ENCODE peak calls at places on chromosomes 16 and 17, in eight cellular contexts. C is heart right ventricle; Z is AG10803; G is Caco-2; A is CD4-positive, alpha-beta T cell; K is upper lobe of left lung; B is MCF 10A; J is Calu3. I is an unnamed sample.

GRCh38 chr16:19138601-19139000 is 24.8 kb downstream of the ITPRIPL2 start:
- DNase-seq in Z (peak), K (no peak), G (no peak), A (no peak), J (peak), B (peak), C (peak), I (peak)

GRCh38 chr17:7479389-7480192 is at the start of gene ZBTB4:
- DNase-seq in K (peak), J (peak), Z (peak), A (peak), G (peak), C (peak), B (no peak), I (peak)

GRCh38 chr16:27382187-27382855 is 19.7 kb upstream of the IL21R start:
- DNase-seq in G (no peak), J (no peak), B (no peak), A (no peak), C (no peak), Z (no peak), K (no peak), I (no peak)

GRCh38 chr17:27600471-27600870 is 30.5 kb upstream of the LGALS9 start:
- DNase-seq in Z (peak), B (no peak), A (no peak), C (no peak), K (no peak), J (no peak), G (no peak), I (no peak)

GRCh38 chr17:5282639-5283217 is 644 bp downstream of the RABEP1 start:
- DNase-seq in B (peak), C (peak), J (peak), G (no peak), K (no peak), Z (no peak), A (no peak), I (no peak)

GRCh38 chr17:2343421-2343820 is 6.1 kb downstream of the SGSM2 start:
- DNase-seq in C (no peak), Z (no peak), J (no peak), A (no peak), B (peak), G (no peak), K (no peak), I (no peak)

GRCh38 chr17:38428150-38428642 is at the start of gene ARHGAP23:
- DNase-seq in C (peak), K (peak), A (peak), B (peak), Z (peak), G (no peak), J (peak), I (peak)

GRCh38 chr16:52149003-52149402 is 397.9 kb downstream of the TOX3 start:
- DNase-seq in C (no peak), G (no peak), K (no peak), A (no peak), B (no peak), Z (no peak), J (no peak), I (no peak)

GRCh38 chr17:74455025-74455585 is 11.3 kb upstream of the CD300A start:
- DNase-seq in A (no peak), K (no peak), G (no peak), C (peak), Z (no peak), J (no peak), B (no peak), I (peak)

GRCh38 chr17:50533720-50534148 is 1.2 kb downstream of the EPN3 start:
- DNase-seq in Z (peak), J (peak), C (peak), G (no peak), A (no peak), B (no peak), K (peak), I (no peak)

GRCh38 chr17:5780476-5780875 is 196.2 kb upstream of the NLRP1 start:
- DNase-seq in C (no peak), G (no peak), A (no peak), K (no peak), Z (peak), J (no peak), B (peak), I (no peak)

GRCh38 chr17:66386789-66387351 is 84.5 kb downstream of the PRKCA start:
- DNase-seq in A (no peak), K (no peak), J (peak), Z (no peak), B (no peak), G (peak), C (no peak), I (no peak)

GRCh38 chr17:21213491-21214014 is 408 bp downstream of the TMEM11 start:
- DNase-seq in G (peak), B (no peak), J (peak), K (peak), C (no peak), Z (no peak), A (no peak), I (peak)

GRCh38 chr16:56549744-56550385 is 15.0 kb upstream of the MT4 start:
- DNase-seq in A (no peak), K (no peak), Z (no peak), J (no peak), G (no peak), C (no peak), B (no peak), I (no peak)

GRCh38 chr17:32283745-32284207 is 18.1 kb downstream of the RHBDL3 start:
- DNase-seq in Z (peak), C (no peak), B (no peak), K (peak), J (no peak), G (no peak), A (no peak), I (peak)

GRCh38 chr16:13332713-13333255 is 431.4 kb downstream of the SHISA9 start:
- DNase-seq in J (no peak), Z (no peak), C (no peak), K (no peak), A (no peak), G (no peak), B (no peak), I (no peak)

GRCh38 chr16:89407925-89408300 is 82.4 kb downstream of the ANKRD11 start:
- DNase-seq in G (no peak), C (no peak), B (no peak), Z (peak), J (no peak), K (no peak), A (no peak), I (no peak)

GRCh38 chr17:45784583-45785372 is 658 bp downstream of the CRHR1 start:
- DNase-seq in C (peak), G (no peak), K (peak), A (peak), J (peak), B (no peak), Z (no peak), I (peak)

GRCh38 chr16:11792404-11793260 is 4.4 kb downstream of the ZC3H7A start:
- DNase-seq in C (no peak), K (no peak), G (no peak), J (no peak), A (no peak), Z (no peak), B (no peak), I (no peak)

GRCh38 chr17:7613769-7614421 is 802 bp downstream of the FXR2 start:
- DNase-seq in K (no peak), Z (peak), C (no peak), B (peak), G (no peak), A (no peak), J (no peak), I (no peak)

GRCh38 chr16:29760567-29761279 is 14.9 kb upstream of the C16orf54 start:
- DNase-seq in K (no peak), J (no peak), C (no peak), G (peak), Z (no peak), B (no peak), A (no peak), I (peak)

GRCh38 chr16:62036101-62036806 is at the start of gene CDH8:
- DNase-seq in G (no peak), J (no peak), C (no peak), K (peak), Z (peak), B (no peak), A (no peak), I (peak)

GRCh38 chr16:49918257-49918656 is 62.3 kb upstream of the ZNF423 start:
- DNase-seq in C (no peak), A (no peak), B (no peak), Z (no peak), K (no peak), J (no peak), G (no peak), I (no peak)

GRCh38 chr17:57138956-57139576 is 54.0 kb downstream of the AKAP1 start:
- DNase-seq in B (peak), G (no peak), Z (no peak), C (no peak), A (no peak), J (no peak), K (no peak), I (no peak)

GRCh38 chr16:12211870-12212690 is 235.5 kb downstream of the SNX29 start:
- DNase-seq in Z (no peak), J (peak), A (no peak), B (no peak), C (no peak), K (no peak), G (peak), I (no peak)

GRCh38 chr17:69560987-69561441 is 146.5 kb downstream of the MAP2K6 start:
- DNase-seq in C (no peak), B (no peak), J (no peak), G (no peak), A (no peak), K (no peak), Z (peak), I (no peak)

GRCh38 chr17:7380321-7380720 is 568 bp upstream of the TNK1 start:
- DNase-seq in J (no peak), G (no peak), B (peak), K (no peak), C (peak), Z (peak), A (no peak), I (no peak)

GRCh38 chr16:82535262-82535661 is 91.5 kb upstream of the CDH13 start:
- DNase-seq in J (no peak), G (no peak), B (no peak), K (no peak), Z (no peak), C (no peak), A (no peak), I (no peak)

GRCh38 chr16:14320406-14320805 is 249.3 kb downstream of the MRTFB start:
- DNase-seq in B (no peak), A (no peak), J (no peak), K (no peak), Z (no peak), C (no peak), G (no peak), I (no peak)

GRCh38 chr16:87054856-87055255 is 262.3 kb downstream of the C16orf95 start:
- DNase-seq in G (peak), A (no peak), J (no peak), K (no peak), C (no peak), B (no peak), Z (no peak), I (no peak)

GRCh38 chr16:87054154-87054553 is 263.0 kb downstream of the C16orf95 start:
- DNase-seq in Z (no peak), C (no peak), B (no peak), A (no peak), J (no peak), K (no peak), G (no peak), I (no peak)

GRCh38 chr16:87051526-87052320 is 265.5 kb downstream of the C16orf95 start:
- DNase-seq in A (no peak), K (no peak), Z (no peak), J (no peak), C (no peak), B (no peak), G (no peak), I (no peak)

GRCh38 chr16:87052506-87052905 is 264.7 kb downstream of the C16orf95 start:
- DNase-seq in Z (peak), A (no peak), J (no peak), B (no peak), G (no peak), K (no peak), C (no peak), I (no peak)

DNA sequence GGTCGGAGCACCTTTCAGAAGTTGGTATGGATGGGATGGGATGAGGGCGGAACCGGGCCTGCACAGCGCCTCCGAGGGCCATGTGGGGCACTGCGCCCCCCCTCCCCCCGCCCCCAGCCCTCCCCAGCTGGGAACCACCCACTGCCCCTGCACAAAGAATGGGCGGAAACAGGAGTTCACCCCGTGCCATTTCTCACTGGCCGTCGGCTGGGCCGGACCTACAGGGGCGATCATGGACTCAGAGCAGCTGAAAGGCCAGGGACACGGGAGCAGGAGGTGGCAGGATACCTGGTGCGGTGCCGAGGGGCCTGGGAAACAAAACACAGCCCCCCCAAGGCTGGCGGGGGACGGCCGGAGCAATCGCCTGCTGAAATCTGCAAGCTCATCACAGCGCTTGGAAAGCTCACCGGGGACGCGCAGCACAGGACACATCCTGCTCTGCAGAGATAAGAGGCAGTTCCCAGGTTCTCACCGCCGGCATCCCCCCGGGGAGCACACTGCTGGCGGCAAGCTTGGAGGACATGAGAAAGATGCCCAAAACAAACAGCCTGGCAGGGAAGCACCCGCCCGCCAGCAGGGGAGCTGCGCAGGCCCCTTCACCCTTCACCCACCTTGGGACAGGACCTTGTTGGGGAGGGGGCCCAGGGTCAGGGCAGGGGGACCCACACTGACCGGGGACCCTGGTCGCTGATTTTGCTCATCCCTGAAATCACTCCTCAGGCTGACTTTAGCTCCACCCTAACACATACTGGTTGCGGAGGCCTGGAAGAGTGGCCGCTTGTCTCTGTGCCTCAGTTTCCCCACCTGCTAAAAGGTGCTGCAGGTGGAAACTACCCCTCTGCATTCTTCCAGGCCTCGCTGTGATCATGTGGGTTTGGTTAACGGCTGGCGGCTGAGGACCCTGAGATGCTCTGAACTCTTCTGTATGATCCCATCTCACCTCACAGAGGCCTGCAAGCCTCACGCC is 263.9 kb downstream of the C16orf95 start:
- DNase-seq in Z (no peak), A (no peak), G (no peak), B (no peak), J (no peak), C (no peak), K (peak), I (no peak)
- TF ChIP-seq CTCF in Z (no peak), A (no peak), G (peak), B (no peak), J (no peak), C (peak), K (no peak), I (peak)

GRCh38 chr17:63078707-63079106 is 112.7 kb downstream of the TANC2 start:
- DNase-seq in J (no peak), C (no peak), K (no peak), G (no peak), Z (no peak), B (no peak), A (no peak), I (no peak)

GRCh38 chr17:63082952-63083351 is 116.9 kb downstream of the TANC2 start:
- DNase-seq in J (no peak), G (no peak), B (no peak), C (no peak), K (no peak), Z (peak), A (no peak), I (no peak)

GRCh38 chr17:63086483-63087185 is 120.6 kb downstream of the TANC2 start:
- DNase-seq in A (no peak), J (no peak), C (no peak), G (no peak), Z (no peak), K (no peak), B (no peak), I (no peak)

GRCh38 chr17:63082273-63082861 is 116.3 kb downstream of the TANC2 start:
- DNase-seq in G (no peak), C (no peak), Z (peak), J (no peak), A (no peak), K (no peak), B (peak), I (no peak)
- TF ChIP-seq CTCF in G (peak), C (peak), Z (peak), J (peak), A (no peak), K (no peak), B (peak), I (peak)

DNA sequence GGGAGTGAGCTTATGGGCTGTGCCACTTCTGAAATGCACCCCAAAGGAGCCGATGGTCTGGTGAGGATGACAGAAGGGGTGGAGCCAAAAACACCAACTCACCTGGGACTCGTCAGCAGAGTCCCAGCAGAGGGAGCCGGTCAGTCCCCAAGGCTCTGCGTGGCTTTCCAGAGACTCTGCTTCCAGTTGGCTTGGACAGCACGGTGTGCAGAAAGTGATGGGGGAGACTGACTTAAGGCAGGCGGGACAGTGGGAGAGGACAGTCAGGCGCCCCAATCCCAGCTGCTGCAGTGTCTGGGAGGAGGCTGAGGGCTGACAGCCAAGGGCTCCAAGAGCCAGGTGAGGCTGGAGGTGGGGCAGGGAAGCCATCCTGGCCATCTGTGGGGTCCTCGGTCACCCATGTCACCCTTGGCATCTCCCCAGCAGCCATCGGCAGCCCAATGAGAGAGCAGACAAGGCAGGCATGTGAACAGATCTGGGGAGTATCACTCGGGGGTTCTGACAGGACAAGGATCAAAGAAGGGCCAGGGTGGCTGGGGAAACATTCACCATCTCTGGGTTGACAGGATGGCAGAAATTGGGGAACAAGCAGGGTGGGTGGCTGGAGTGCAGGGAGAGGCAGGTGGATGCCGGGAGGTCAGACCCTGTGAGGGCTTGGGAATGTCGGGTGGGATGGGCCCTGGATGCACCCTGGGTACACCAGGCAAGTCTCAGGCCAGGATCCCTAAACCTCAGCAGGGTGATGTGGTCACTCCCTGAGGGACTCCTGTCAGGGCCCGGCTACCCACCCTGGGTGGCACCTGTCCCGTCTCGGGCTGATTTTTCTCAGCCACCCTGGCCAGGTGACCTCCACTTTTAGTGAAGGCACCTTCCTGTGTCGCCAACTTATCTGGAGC is 8.9 kb upstream of the KRTAP17-1 start:
- DNase-seq in C (no peak), B (peak), A (no peak), J (peak), G (peak), Z (no peak), K (no peak), I (no peak)
- TF ChIP-seq CTCF in C (peak), B (peak), A (peak), J (peak), G (peak), Z (no peak), K (no peak), I (peak)

GRCh38 chr17:81488276-81488860 is 24.2 kb downstream of the ACTG1 start:
- DNase-seq in A (no peak), K (peak), J (no peak), Z (no peak), C (no peak), G (no peak), B (no peak), I (no peak)
- TF ChIP-seq CTCF in A (no peak), K (no peak), J (no peak), Z (no peak), C (no peak), G (no peak), B (no peak), I (no peak)

DNA sequence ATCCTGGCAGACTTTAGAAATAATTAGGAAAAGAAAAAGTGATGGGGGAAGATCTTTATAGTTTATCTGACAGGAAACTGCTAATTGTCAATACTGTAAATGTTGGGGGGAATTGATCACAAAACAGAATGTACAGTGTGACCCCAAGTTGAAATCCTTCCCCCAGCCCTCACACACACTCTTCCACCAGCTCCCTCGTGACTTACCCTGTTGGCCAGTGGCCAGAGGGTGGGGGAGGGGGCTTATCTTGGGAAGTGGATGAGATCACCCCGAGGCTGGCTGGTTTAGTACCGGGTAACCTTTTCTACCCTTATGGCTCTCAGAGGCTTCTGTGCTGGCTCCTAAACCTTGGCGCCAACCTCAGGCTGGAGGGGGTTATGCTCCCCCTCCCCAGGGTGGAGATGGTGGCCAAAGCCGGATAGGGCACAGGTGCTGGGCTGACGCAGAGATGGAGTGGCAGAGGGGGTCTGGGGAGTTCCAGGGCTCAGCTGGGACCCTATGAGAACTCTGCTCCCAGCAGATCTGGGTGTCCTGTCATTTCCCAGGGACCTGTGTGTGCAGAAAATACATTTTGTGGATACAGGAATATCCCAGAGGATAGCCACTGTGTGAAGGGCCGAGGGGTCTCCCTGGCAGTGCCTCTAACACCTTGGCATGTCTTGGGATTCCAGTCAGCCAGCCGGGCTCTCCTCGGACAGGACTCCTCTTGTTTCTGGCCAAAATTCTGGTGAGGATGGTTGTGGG is 18.6 kb downstream of the CDH16 start:
- DNase-seq in Z (peak), B (peak), K (no peak), J (peak), C (peak), A (no peak), G (peak), I (peak)
- TF ChIP-seq CTCF in Z (no peak), B (no peak), K (no peak), J (no peak), C (no peak), A (no peak), G (no peak), I (no peak)

I was measured in nephron progenitor cell.